ENCODE peak calls at places on chromosomes 2 and 18, in five cellular contexts. One of them, this sample, is unnamed.
A peak's percentile ranks its signal among the peaks of the same experiment; 100 is the strongest.

GRCh38 chr2:208501217-208501616 is 94.6 kb downstream of the PTH2R start:
- DNase-seq in mesenchymal stem cell: no peak
- DNase-seq in trophoblast cell: no peak
- DNase-seq in neuronal stem cell: peak; percentile 17
- DNase-seq in H1: no peak
- DNase-seq in this sample: peak; percentile 68

GRCh38 chr2:105802587-105802986 is 57.9 kb downstream of the NCK2 start:
- DNase-seq in mesenchymal stem cell: peak; percentile 11
- DNase-seq in trophoblast cell: peak; percentile 10
- DNase-seq in neuronal stem cell: no peak
- DNase-seq in H1: no peak
- DNase-seq in this sample: no peak

GRCh38 chr18:79797518-79798345 is at the start of gene KCNG2:
- DNase-seq in mesenchymal stem cell: no peak
- DNase-seq in neuronal stem cell: peak; percentile 55
- DNase-seq in trophoblast cell: no peak
- DNase-seq in H1: no peak
- DNase-seq in this sample: peak; percentile 52

GRCh38 chr18:44819944-44820510 is 139.3 kb downstream of the SETBP1 start:
- DNase-seq in H1: no peak
- DNase-seq in mesenchymal stem cell: no peak
- DNase-seq in trophoblast cell: no peak
- DNase-seq in neuronal stem cell: no peak
- DNase-seq in this sample: no peak

GRCh38 chr18:48548921-48549320 is 10.1 kb downstream of the CTIF start:
- DNase-seq in trophoblast cell: peak; percentile 86
- DNase-seq in neuronal stem cell: no peak
- DNase-seq in H1: no peak
- DNase-seq in mesenchymal stem cell: no peak
- DNase-seq in this sample: no peak

GRCh38 chr2:183010112-183010511 is 28.1 kb downstream of the NCKAP1 start:
- DNase-seq in H1: peak; percentile 23
- DNase-seq in trophoblast cell: no peak
- DNase-seq in mesenchymal stem cell: peak; percentile 64
- DNase-seq in neuronal stem cell: peak; percentile 23
- DNase-seq in this sample: peak; percentile 73

GRCh38 chr2:104836253-104836652 is 17.7 kb upstream of the POU3F3 start:
- DNase-seq in neuronal stem cell: no peak
- DNase-seq in H1: no peak
- DNase-seq in mesenchymal stem cell: no peak
- DNase-seq in trophoblast cell: no peak
- DNase-seq in this sample: no peak

GRCh38 chr2:121689356-121689755 is 40.1 kb upstream of the CLASP1 start:
- DNase-seq in mesenchymal stem cell: peak; percentile 90
- DNase-seq in neuronal stem cell: no peak
- DNase-seq in trophoblast cell: peak; percentile 7
- DNase-seq in H1: no peak
- DNase-seq in this sample: no peak

GRCh38 chr2:10159086-10159485 is 36.5 kb downstream of the RRM2 start:
- DNase-seq in neuronal stem cell: no peak
- DNase-seq in trophoblast cell: no peak
- DNase-seq in mesenchymal stem cell: no peak
- DNase-seq in H1: no peak
- DNase-seq in this sample: no peak

GRCh38 chr18:77162580-77162979 is 30.0 kb upstream of the MBP start:
- DNase-seq in H1: no peak
- DNase-seq in neuronal stem cell: no peak
- DNase-seq in mesenchymal stem cell: no peak
- DNase-seq in trophoblast cell: no peak
- DNase-seq in this sample: no peak

GRCh38 chr18:77164026-77164425 is 31.4 kb upstream of the MBP start:
- DNase-seq in mesenchymal stem cell: no peak
- DNase-seq in H1: no peak
- DNase-seq in neuronal stem cell: no peak
- DNase-seq in trophoblast cell: no peak
- DNase-seq in this sample: no peak

GRCh38 chr18:77165489-77166415 is 33.2 kb upstream of the MBP start:
- DNase-seq in mesenchymal stem cell: no peak
- DNase-seq in neuronal stem cell: no peak
- DNase-seq in H1: no peak
- DNase-seq in trophoblast cell: no peak
- DNase-seq in this sample: no peak

GRCh38 chr18:77166523-77166922 is 33.9 kb upstream of the MBP start:
- DNase-seq in mesenchymal stem cell: no peak
- DNase-seq in H1: no peak
- DNase-seq in neuronal stem cell: no peak
- DNase-seq in trophoblast cell: no peak
- DNase-seq in this sample: no peak

DNA sequence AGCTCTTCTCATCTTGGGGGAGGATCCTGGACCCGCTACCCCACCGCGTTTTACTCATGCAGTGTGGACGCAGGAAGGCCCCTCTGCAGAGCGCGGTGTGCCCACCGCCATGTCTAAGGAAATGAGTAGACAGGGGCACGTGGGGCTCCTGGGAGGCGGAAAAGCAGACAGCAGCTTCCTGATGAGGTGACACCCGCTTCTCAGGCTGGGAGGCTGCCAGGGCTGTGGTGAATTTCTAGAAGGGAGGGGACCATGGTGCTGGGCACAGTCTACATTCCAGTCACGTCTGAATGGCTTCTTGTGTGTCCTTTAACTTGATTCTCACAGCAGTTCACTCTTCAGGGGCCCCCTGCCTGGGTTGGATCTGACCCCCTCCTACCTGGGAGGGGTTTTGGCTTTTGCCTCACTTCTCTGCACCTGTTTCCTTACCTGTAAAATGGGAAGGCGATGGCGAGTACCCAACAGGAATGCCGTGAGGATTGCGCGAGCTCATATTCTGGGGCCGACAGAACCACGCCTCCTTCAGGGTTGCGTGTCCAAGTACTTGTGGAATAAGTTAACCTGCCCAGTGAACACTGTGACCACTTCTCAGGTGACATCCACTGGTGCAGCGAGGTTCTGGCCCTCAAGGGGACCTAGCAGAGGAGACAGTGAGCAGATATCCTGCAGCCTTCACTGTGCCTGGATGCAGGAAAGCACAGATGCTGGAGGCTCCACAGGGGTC is 32.3 kb upstream of the MBP start:
- DNase-seq in neuronal stem cell: no peak
- DNase-seq in mesenchymal stem cell: no peak
- DNase-seq in trophoblast cell: no peak
- DNase-seq in H1: no peak
- DNase-seq in this sample: no peak
- H2BK12ac ChIP-seq in neuronal stem cell: no peak overlapping the region
- H2BK12ac ChIP-seq in mesenchymal stem cell: no peak overlapping the region
- H2BK12ac ChIP-seq in trophoblast cell: no peak overlapping the region
- H2BK12ac ChIP-seq in H1: peak overlapping the region; percentile 91
- H2BK12ac ChIP-seq in this sample: no peak overlapping the region

GRCh38 chr2:67970071-67970470 is 92.7 kb downstream of the C1D start:
- DNase-seq in trophoblast cell: no peak
- DNase-seq in mesenchymal stem cell: no peak
- DNase-seq in H1: no peak
- DNase-seq in neuronal stem cell: no peak
- DNase-seq in this sample: no peak

GRCh38 chr2:67965246-67965645 is 97.6 kb downstream of the C1D start:
- DNase-seq in H1: no peak
- DNase-seq in mesenchymal stem cell: peak; percentile 13
- DNase-seq in neuronal stem cell: no peak
- DNase-seq in trophoblast cell: peak; percentile 12
- DNase-seq in this sample: no peak

GRCh38 chr2:67974564-67975430 is 88.0 kb downstream of the C1D start:
- DNase-seq in H1: no peak
- DNase-seq in neuronal stem cell: no peak
- DNase-seq in trophoblast cell: peak; percentile 16
- DNase-seq in mesenchymal stem cell: no peak
- DNase-seq in this sample: no peak

DNA sequence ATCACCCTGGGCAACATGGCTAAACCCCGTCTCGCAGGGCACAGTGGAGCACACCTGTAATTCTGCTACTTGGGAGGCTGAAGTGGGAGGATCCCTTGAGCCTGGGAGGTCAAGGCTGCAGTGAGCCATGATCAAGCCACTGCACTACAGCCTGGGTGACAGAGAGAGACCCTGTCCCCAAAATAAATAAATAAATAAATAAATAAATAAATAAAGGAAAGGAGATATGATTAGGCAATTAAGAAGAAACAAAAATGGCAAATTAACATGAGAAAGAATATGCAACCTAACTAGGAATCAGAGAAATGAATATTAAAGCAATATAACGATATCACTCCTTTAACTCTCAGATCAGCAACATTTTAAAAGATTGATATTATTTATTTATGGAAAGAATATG is 92.3 kb downstream of the C1D start:
- DNase-seq in neuronal stem cell: no peak
- DNase-seq in mesenchymal stem cell: no peak
- DNase-seq in H1: no peak
- DNase-seq in trophoblast cell: no peak
- DNase-seq in this sample: no peak
- H2BK12ac ChIP-seq in neuronal stem cell: no peak overlapping the region
- H2BK12ac ChIP-seq in mesenchymal stem cell: no peak overlapping the region
- H2BK12ac ChIP-seq in H1: no peak overlapping the region
- H2BK12ac ChIP-seq in trophoblast cell: no peak overlapping the region
- H2BK12ac ChIP-seq in this sample: no peak overlapping the region

GRCh38 chr2:166406374-166406773 is 30.6 kb upstream of the SCN9A start:
- DNase-seq in H1: no peak
- DNase-seq in trophoblast cell: no peak
- DNase-seq in neuronal stem cell: no peak
- DNase-seq in mesenchymal stem cell: no peak
- DNase-seq in this sample: no peak
- H2BK12ac ChIP-seq in H1: no peak overlapping the region
- H2BK12ac ChIP-seq in trophoblast cell: no peak overlapping the region
- H2BK12ac ChIP-seq in neuronal stem cell: no peak overlapping the region
- H2BK12ac ChIP-seq in mesenchymal stem cell: no peak overlapping the region
- H2BK12ac ChIP-seq in this sample: no peak overlapping the region

DNA sequence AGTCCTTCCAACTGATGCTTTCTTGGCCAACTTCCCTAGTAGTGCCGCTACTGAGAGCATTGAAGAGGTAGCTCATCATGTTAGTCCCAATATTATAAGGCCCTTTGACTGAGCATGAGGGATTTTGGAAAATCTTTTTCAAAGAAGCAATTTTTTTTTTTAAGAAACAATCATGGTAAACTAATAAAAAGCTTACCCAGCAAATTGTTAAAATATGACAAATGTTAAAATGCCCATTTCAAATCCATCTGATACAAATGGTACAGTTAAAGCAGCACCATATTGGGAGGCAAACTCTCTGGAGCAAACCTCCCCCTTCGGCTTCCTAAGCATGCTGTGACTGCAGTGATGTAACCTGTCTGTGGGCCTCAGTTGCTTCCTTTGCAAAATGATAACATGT is 135.6 kb downstream of the RTN4 start:
- DNase-seq in neuronal stem cell: no peak
- DNase-seq in trophoblast cell: no peak
- DNase-seq in H1: no peak
- DNase-seq in mesenchymal stem cell: no peak
- DNase-seq in this sample: no peak
- H2BK12ac ChIP-seq in neuronal stem cell: no peak overlapping the region
- H2BK12ac ChIP-seq in trophoblast cell: no peak overlapping the region
- H2BK12ac ChIP-seq in H1: no peak overlapping the region
- H2BK12ac ChIP-seq in mesenchymal stem cell: no peak overlapping the region
- H2BK12ac ChIP-seq in this sample: no peak overlapping the region

GRCh38 chr2:233381013-233381995 is 27.0 kb downstream of the DGKD start:
- DNase-seq in trophoblast cell: no peak
- DNase-seq in H1: no peak
- DNase-seq in mesenchymal stem cell: peak; percentile 18
- DNase-seq in neuronal stem cell: no peak
- DNase-seq in this sample: no peak
- H2BK12ac ChIP-seq in trophoblast cell: no peak overlapping the region
- H2BK12ac ChIP-seq in H1: no peak overlapping the region
- H2BK12ac ChIP-seq in mesenchymal stem cell: no peak overlapping the region
- H2BK12ac ChIP-seq in neuronal stem cell: no peak overlapping the region
- H2BK12ac ChIP-seq in this sample: no peak overlapping the region

GRCh38 chr2:143878131-143878530 is 641.8 kb downstream of the ZEB2 start:
- DNase-seq in H1: no peak
- DNase-seq in trophoblast cell: peak; percentile 15
- DNase-seq in mesenchymal stem cell: no peak
- DNase-seq in neuronal stem cell: no peak
- DNase-seq in this sample: no peak
- H2BK12ac ChIP-seq in H1: no peak overlapping the region
- H2BK12ac ChIP-seq in trophoblast cell: no peak overlapping the region
- H2BK12ac ChIP-seq in mesenchymal stem cell: no peak overlapping the region
- H2BK12ac ChIP-seq in neuronal stem cell: no peak overlapping the region
- H2BK12ac ChIP-seq in this sample: no peak overlapping the region

GRCh38 chr18:25341861-25342260 is 10.1 kb downstream of the ZNF521 start:
- DNase-seq in trophoblast cell: no peak
- DNase-seq in H1: no peak
- DNase-seq in mesenchymal stem cell: no peak
- DNase-seq in neuronal stem cell: no peak
- DNase-seq in this sample: no peak
- H2BK12ac ChIP-seq in trophoblast cell: no peak overlapping the region
- H2BK12ac ChIP-seq in H1: no peak overlapping the region
- H2BK12ac ChIP-seq in mesenchymal stem cell: no peak overlapping the region
- H2BK12ac ChIP-seq in neuronal stem cell: no peak overlapping the region
- H2BK12ac ChIP-seq in this sample: no peak overlapping the region

DNA sequence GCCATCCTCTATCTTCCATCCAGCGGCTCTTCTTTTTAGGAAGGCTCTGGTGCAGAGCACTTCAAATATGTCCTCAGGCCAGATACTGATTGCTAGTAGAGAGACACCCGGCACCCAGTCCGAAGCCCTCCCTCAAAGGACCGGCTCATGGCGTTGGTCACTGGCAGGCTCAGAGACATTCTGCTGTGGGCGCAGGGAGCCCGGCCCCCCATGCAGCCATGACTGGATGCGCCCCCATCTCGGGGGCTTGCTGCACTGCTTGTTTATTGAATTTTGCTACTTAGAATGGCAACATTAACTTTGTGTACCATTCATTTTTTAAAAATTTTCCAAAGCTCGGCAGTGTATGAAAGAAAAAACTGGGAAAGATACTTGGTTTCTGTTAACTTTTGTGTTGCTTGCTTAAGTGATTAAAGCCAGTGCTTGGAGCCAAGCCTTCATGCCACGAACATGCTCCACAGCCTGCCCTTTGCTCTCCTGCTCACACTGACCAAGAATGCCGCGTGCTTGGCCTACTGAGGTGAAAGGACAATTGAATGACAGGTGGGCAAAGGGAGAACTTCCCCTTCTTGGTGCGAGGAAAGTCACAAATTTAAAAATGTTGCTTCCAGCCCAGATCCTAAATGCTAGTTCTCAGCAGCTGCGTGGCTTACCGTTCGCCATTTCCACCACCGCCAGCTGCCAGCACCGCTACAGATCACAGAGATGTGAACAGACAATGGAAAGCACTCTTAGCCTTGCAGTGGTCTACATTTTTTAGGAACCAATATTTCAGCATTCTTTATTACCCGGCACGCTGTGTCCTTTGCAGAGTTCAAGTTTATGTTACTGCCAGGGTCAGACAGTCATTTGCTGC is 76.7 kb downstream of the FAM210A start:
- DNase-seq in neuronal stem cell: no peak
- DNase-seq in mesenchymal stem cell: no peak
- DNase-seq in trophoblast cell: peak; percentile 30
- DNase-seq in H1: no peak
- DNase-seq in this sample: no peak
- H2BK12ac ChIP-seq in neuronal stem cell: no peak overlapping the region
- H2BK12ac ChIP-seq in mesenchymal stem cell: no peak overlapping the region
- H2BK12ac ChIP-seq in trophoblast cell: no peak overlapping the region
- H2BK12ac ChIP-seq in H1: no peak overlapping the region
- H2BK12ac ChIP-seq in this sample: no peak overlapping the region

This sample was measured in H9.